ENCODE peak calls at places on chromosome 9, in seven cellular contexts. J, U, Q, S, M, Z and G are unnamed samples.

GRCh38 chr9:98667241-98667640 is 41.5 kb downstream of the GABBR2 start:
- DNase-seq in J (no peak), S (no peak), Q (no peak), Z (no peak), U (no peak), M (no peak), G (no peak)

GRCh38 chr9:16532681-16533450 is 337.6 kb downstream of the BNC2 start:
- DNase-seq in S (peak), M (no peak), Z (peak), Q (no peak), U (no peak), J (no peak), G (no peak)

GRCh38 chr9:22010881-22011625 is 1.9 kb upstream of the CDKN2B start:
- DNase-seq in U (peak), M (no peak), J (no peak), S (no peak), Q (no peak), Z (no peak), G (no peak)

GRCh38 chr9:132351404-132352050 is 3.3 kb downstream of the SETX start:
- DNase-seq in J (no peak), S (no peak), Z (peak), U (no peak), Q (no peak), M (no peak), G (no peak)

GRCh38 chr9:34546834-34547827 is 24.3 kb upstream of the ENHO start:
- DNase-seq in Q (peak), S (peak), M (peak), U (peak), Z (peak), J (peak), G (peak)

GRCh38 chr9:2267171-2267740 is 252.1 kb downstream of the SMARCA2 start:
- DNase-seq in S (no peak), M (no peak), Q (peak), J (peak), U (peak), Z (no peak), G (peak)

GRCh38 chr9:120353501-120353900 is 226.5 kb downstream of the CDK5RAP2 start:
- DNase-seq in J (no peak), Q (peak), M (peak), S (peak), Z (no peak), U (peak), G (no peak)

GRCh38 chr9:91296354-91296753 is 65.4 kb downstream of the AUH start:
- DNase-seq in M (no peak), S (no peak), Z (no peak), J (no peak), Q (no peak), U (no peak), G (no peak)

GRCh38 chr9:96048116-96048953 is 172.8 kb downstream of the ERCC6L2 start:
- DNase-seq in J (no peak), S (no peak), U (no peak), Z (peak), M (no peak), Q (peak), G (peak)
- H3K4me3 ChIP-seq in J (peak), S (no peak), U (no peak), Z (no peak), M (no peak), Q (no peak), G (no peak)

DNA sequence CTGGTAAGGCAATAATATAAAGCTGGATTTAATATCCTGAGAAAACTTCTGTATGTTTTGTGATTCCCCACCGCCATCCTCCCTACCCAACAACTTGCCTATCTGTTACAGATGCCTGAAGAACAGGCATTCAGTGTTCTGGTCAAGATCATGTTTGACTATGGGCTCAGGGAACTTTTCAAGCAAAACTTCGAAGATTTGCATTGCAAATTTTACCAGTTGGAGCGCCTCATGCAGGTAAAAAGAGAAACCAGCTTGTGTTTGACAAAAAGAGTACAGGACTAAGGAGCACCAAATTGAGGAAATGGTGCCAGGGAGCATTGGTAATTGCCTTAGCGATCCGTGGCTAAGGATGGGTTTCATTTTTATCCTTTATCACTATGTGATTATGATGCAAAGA is 40.0 kb downstream of the GPR21 start:
- DNase-seq in S (no peak), M (no peak), Q (no peak), J (no peak), U (no peak), Z (no peak), G (no peak)
- H3K4me3 ChIP-seq in S (no peak), M (no peak), Q (no peak), J (no peak), U (no peak), Z (no peak), G (no peak)

GRCh38 chr9:112072721-112073553 is 102.2 kb downstream of the SUSD1 start:
- DNase-seq in S (peak), M (no peak), J (no peak), U (no peak), Q (no peak), Z (peak), G (no peak)
- H3K4me3 ChIP-seq in S (no peak), M (no peak), J (no peak), U (no peak), Q (no peak), Z (no peak), G (no peak)

GRCh38 chr9:118631956-118632355 is 737.3 kb downstream of the BRINP1 start:
- DNase-seq in J (no peak), S (no peak), M (no peak), Q (no peak), U (no peak), Z (no peak), G (no peak)
- H3K4me3 ChIP-seq in J (no peak), S (no peak), M (no peak), Q (no peak), U (no peak), Z (no peak), G (no peak)

GRCh38 chr9:136551401-136552116 is 5.7 kb upstream of the NOTCH1 start:
- DNase-seq in Q (peak), Z (peak), M (peak), S (no peak), U (peak), J (no peak), G (peak)
- H3K4me3 ChIP-seq in Q (peak), Z (peak), M (peak), S (peak), U (no peak), J (no peak), G (no peak)

DNA sequence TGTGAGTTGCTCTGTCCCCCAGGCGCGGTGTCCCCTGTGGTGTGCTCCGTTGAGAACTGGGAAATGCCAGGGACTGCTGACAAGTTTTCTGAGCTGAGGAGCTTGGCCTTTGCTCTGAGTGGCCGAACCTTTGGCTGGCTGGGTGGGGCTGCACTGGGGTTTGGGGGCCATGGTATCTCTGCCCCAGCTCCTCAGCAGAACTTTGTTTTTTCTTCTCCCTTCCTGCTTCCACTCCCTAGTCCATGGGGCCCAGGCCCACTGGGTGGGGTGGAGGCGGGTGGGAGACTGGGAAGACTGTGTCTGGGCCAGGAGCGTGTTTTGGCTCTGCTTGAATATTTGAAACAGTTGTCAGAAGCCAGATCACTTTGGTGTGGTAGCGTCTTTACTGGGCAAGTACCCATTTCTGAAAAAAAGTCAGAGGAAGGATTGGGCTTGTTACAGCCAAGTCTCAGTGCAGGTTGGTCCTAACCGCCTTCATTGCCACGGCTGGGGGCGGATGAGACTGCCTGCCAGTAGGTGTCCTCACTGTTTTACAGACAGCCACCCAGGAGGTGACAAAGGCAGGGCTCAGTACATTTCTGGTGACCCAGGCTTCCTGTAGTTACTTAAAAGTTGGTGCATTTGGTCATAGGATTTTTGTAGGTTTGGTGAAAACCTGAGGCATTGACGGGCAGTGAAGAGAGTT is 92.7 kb downstream of the DAB2IP start:
- DNase-seq in M (no peak), Q (peak), Z (peak), S (no peak), J (no peak), U (peak), G (peak)
- H3K4me3 ChIP-seq in M (peak), Q (peak), Z (peak), S (peak), J (peak), U (no peak), G (no peak)

GRCh38 chr9:106966481-106966880 is 103.5 kb downstream of the ZNF462 start:
- DNase-seq in U (no peak), M (no peak), J (no peak), Q (no peak), Z (no peak), S (no peak), G (no peak)

GRCh38 chr9:106964329-106964728 is 101.4 kb downstream of the ZNF462 start:
- DNase-seq in Z (no peak), S (no peak), Q (no peak), M (no peak), J (no peak), U (no peak), G (no peak)

GRCh38 chr9:106963684-106964083 is 100.7 kb downstream of the ZNF462 start:
- DNase-seq in U (no peak), S (no peak), Q (no peak), M (no peak), Z (no peak), J (no peak), G (no peak)

GRCh38 chr9:106962615-106963363 is 99.8 kb downstream of the ZNF462 start:
- DNase-seq in S (no peak), Z (no peak), J (no peak), M (no peak), U (peak), Q (no peak), G (no peak)

DNA sequence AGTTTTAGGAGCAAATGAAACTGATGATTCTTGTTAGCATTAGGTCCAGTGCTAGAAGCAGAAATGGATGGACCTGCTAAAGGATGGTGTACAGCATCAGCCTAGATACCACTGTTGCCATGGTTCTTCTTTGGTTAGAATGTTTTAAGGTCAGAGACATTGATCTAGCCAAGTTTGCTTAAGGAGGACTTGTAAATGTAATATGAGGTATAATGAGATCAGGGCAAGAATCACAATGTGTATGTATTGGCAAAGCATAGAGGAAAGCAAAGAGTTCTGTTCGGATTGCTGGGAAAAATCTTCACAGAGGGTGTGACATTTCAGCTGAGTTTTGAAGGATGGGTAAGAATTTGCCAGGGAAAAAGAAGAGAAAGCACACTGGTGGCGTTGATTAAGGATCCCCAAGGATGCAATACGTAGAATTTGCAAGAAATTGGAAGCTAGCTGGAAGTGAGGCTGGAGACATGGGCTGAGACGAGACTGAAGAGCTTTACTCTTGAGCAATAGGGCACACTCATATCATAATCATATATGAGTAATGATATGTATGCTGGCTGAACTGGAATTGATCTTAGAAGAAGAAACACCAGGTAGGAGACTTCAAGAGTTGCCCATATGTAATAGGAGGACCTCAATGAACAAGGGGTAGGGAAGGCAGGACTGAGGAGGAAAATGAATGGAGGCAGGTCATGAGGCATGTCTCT is 102.0 kb downstream of the ZNF462 start:
- DNase-seq in S (no peak), Z (peak), Q (no peak), J (no peak), U (no peak), M (no peak), G (no peak)
- H3K4me3 ChIP-seq in S (no peak), Z (no peak), Q (no peak), J (no peak), U (no peak), M (no peak), G (no peak)

DNA sequence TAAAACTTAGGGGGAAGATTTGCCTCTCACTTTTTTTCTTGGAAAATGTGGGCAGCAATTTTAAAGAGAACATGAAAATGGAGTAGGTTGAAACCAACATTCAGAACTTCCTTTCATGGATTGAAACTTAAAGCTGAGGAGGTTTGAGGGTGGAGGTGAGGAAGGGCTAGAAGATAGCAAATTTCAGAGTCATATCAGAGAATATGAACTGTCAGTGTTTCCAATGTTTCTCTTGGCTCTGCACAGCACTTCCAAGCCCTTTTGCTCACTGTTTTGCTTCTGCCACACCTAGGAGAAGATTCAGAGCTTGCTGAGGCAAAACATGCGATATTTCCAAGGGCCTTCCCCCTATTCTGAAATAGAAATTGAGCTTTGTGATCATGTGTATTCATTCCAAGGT is 281.0 kb downstream of the AOPEP start:
- DNase-seq in U (no peak), S (no peak), M (no peak), Z (peak), Q (no peak), J (no peak), G (peak)
- H3K4me3 ChIP-seq in U (no peak), S (peak), M (peak), Z (peak), Q (peak), J (peak), G (peak)

GRCh38 chr9:113919422-113919821 is 43.3 kb downstream of the ZNF618 start:
- DNase-seq in Z (no peak), Q (no peak), J (peak), U (no peak), S (no peak), M (no peak), G (no peak)

GRCh38 chr9:113919825-113920224 is 43.7 kb downstream of the ZNF618 start:
- DNase-seq in Z (no peak), J (no peak), S (no peak), M (no peak), U (no peak), Q (no peak), G (no peak)

GRCh38 chr9:113921366-113921765 is 45.3 kb downstream of the ZNF618 start:
- DNase-seq in U (no peak), Q (no peak), S (no peak), J (no peak), M (no peak), Z (no peak), G (no peak)

GRCh38 chr9:113922160-113922559 is 46.1 kb downstream of the ZNF618 start:
- DNase-seq in M (no peak), S (no peak), U (no peak), Q (no peak), J (no peak), Z (no peak), G (no peak)

DNA sequence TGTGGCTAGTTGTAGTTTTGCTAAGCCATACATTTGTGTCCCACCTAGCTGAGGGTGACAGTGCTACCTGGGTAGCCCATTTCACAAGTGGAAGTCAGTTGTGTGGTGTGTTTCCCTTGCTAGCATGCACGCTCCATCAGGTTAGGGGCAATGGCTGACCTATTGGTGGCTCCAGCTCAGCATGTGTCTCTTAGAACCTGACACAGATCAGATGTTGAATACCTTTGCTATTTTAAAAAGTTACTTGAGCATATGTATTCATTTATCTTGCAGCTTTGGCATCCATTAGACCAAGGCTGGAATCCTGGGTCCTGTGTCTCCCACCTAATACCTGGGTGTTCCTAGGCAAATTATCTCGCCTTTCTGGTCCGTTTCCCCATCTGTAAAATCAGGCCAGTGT is 44.8 kb downstream of the ZNF618 start:
- DNase-seq in Q (no peak), M (no peak), U (no peak), J (no peak), Z (no peak), S (no peak), G (no peak)
- H3K4me3 ChIP-seq in Q (no peak), M (no peak), U (no peak), J (no peak), Z (no peak), S (no peak), G (no peak)